ENCODE peak calls at places on chromosomes 6 and 20, in four cellular contexts. U is fibroblast of mammary gland, G is mesothelial cell of epicardium, A is psoas muscle. N is an unnamed sample.

GRCh38 chr6:118787746-118788419 is 106.1 kb upstream of the ASF1A start:
- DNase-seq in A (no peak), U (peak; percentile 61), G (no peak), N (no peak)

GRCh38 chr6:148657053-148657452 is 89.8 kb upstream of the UST start:
- DNase-seq in U (peak; percentile 88), A (no peak), G (no peak), N (peak; percentile 84)

GRCh38 chr6:7087491-7087979 is 20.2 kb upstream of the RREB1 start:
- DNase-seq in G (no peak), A (no peak), U (no peak), N (no peak)

GRCh38 chr6:45491874-45492273 is 114.1 kb upstream of the SUPT3H start:
- DNase-seq in U (no peak), G (no peak), A (no peak), N (no peak)

GRCh38 chr6:119395192-119395591 is 45.6 kb upstream of the MAN1A1 start:
- DNase-seq in U (no peak), A (no peak), G (no peak), N (no peak)

GRCh38 chr20:23255658-23256385 is 94.8 kb upstream of the NXT1 start:
- DNase-seq in U (no peak), A (no peak), G (no peak), N (peak; percentile 83)

GRCh38 chr6:3131695-3132094 is 13.2 kb downstream of the BPHL start:
- DNase-seq in G (no peak), A (no peak), U (no peak), N (no peak)

GRCh38 chr6:155130161-155130853 is 133.5 kb upstream of the CLDN20 start:
- DNase-seq in G (no peak), U (no peak), A (no peak), N (no peak)

GRCh38 chr6:36780517-36781210 is 58.6 kb downstream of the CPNE5 start:
- DNase-seq in G (no peak), A (no peak), U (no peak), N (no peak)

DNA sequence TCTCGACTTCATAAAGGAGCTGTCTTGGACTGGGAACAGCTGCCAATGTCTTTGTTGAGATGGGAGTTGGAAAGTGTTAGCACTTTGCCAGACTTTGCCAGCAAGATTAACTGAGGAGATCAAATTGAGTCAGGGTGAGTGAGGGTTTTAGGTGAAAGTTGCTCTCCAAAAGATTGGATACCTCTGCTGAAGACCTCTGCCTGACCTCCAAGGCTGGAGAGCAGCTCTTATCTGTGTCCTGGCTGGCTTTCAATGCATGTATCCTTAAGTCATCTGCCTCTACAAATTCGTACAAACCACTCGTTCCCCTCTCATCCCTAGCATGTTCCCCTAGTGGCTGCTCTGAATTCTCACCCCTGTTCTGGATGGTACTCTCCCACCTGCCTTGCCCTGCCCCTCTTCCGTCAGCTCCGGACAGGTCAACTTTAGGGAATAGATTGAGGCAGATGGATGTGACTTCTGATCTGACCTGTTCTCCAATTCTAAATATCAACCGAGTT is at the start of gene EFCAB8:
- DNase-seq in G (no peak), U (no peak), A (no peak), N (no peak)
- TF ChIP-seq CTCF in G (no peak), U (no peak), A (no peak), N (no peak)

GRCh38 chr6:88919032-88919431 is 44.4 kb downstream of the RNGTT start:
- DNase-seq in G (no peak), A (no peak), U (peak; percentile 18), N (no peak)
- TF ChIP-seq CTCF in G (peak; percentile 25), A (no peak), U (peak; percentile 32), N (peak; percentile 21)

DNA sequence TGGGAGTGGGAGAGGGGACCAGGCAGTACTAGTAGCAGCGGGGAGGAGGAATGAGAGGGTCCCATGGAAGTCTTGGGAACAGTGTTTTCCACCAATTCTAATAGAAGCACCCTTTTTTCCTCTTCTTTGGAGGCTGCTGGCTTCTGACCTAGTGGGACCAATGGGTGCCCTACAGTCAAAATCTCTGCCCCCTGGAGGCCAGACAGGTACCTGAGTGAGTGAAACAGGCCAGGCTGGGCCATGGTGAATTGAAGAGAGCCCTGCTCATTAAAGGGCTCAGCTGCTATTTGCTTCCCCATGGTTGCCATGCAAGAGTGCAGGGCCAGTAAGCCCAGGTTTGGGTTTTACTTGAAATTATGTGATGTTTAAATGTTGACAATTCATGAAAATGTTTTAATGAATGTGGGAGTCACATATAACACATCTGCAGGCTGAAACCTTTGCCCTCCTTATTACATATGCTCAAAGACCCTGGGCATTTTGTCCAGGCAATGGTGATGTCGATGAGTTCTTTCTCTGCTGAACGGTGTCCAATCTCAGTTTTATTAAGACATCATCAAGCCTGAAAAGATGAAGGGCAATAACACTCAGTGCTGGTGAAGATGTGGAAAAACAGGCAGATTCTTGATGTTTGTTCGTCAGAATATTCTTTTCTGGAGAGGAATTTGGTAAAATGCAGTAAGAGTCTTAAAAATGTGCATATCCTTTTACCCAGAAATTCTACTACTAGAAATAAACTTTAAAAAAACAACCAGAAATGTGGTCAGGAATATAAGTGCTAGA is 42.3 kb upstream of the OCSTAMP start:
- DNase-seq in G (no peak), U (no peak), A (no peak), N (no peak)
- TF ChIP-seq CTCF in G (no peak), U (no peak), A (no peak), N (no peak)

GRCh38 chr6:56714273-56714672 is 71.6 kb upstream of the DST start:
- DNase-seq in G (no peak), U (no peak), A (no peak), N (no peak)

GRCh38 chr6:56708810-56709597 is 66.3 kb upstream of the DST start:
- DNase-seq in U (peak; percentile 81), G (no peak), A (no peak), N (peak; percentile 76)

GRCh38 chr6:56709650-56710049 is 67.0 kb upstream of the DST start:
- DNase-seq in U (no peak), G (no peak), A (no peak), N (no peak)

GRCh38 chr6:56713285-56713684 is 70.6 kb upstream of the DST start:
- DNase-seq in A (peak; percentile 54), U (peak; percentile 85), G (no peak), N (peak; percentile 89)

DNA sequence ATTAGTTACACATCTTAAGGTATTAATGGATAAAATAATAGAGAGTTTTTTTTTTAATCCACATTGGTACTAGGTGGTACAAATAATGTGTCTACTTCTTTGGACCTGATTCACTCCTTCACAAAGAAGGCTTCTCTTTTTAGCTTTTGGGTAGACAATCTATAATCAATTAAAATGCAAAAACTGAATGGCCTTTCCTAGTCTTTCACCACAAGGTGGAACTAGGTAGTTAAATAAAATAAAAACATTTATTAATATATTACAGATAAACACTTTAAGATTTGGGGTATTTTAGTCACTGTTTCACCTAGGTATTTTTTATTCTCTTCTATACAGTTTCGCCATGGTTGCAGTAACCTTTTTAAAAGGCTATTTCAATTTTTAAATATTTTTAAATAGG is 68.3 kb upstream of the DST start:
- DNase-seq in G (no peak), A (no peak), U (no peak), N (no peak)
- TF ChIP-seq CTCF in G (peak; percentile 21), A (no peak), U (no peak), N (no peak)

GRCh38 chr6:13539572-13539971 is 34.8 kb upstream of the SIRT5 start:
- DNase-seq in A (no peak), U (no peak), G (no peak), N (no peak)
- TF ChIP-seq CTCF in A (no peak), U (no peak), G (no peak), N (peak; percentile 4)